ENCODE peak calls at places on chromosomes 12 and 14, in seven cellular contexts. L is heart left ventricle, S is gastrocnemius medialis, V is prostate gland, C is stomach, Q is uterus, P is IMR-90. Z is an unnamed sample.

GRCh38 chr14:24280797-24281460 is 9.5 kb upstream of the RABGGTA start:
- DNase-seq in L (no peak), S (no peak), V (no peak), C (no peak), Q (no peak), P (no peak), Z (no peak)

GRCh38 chr12:14779834-14780233 is 23.4 kb downstream of the WBP11 start:
- DNase-seq in L (no peak), S (no peak), V (no peak), C (no peak), Q (no peak), P (no peak), Z (no peak)

GRCh38 chr14:67485501-67486095 is 2.9 kb downstream of the TMEM229B start:
- DNase-seq in L (no peak), S (no peak), V (no peak), C (no peak), Q (no peak), P (no peak), Z (no peak)

GRCh38 chr12:101924647-101925046 is 47.3 kb downstream of the DRAM1 start:
- DNase-seq in L (no peak), S (no peak), V (no peak), C (no peak), Q (no peak), P (peak; percentile 46), Z (peak; percentile 15)

GRCh38 chr14:55071870-55072640 is 20.6 kb downstream of the MAPK1IP1L start:
- DNase-seq in L (peak; percentile 81), S (no peak), V (no peak), C (no peak), Q (no peak), P (peak; percentile 94), Z (peak; percentile 34)

GRCh38 chr12:2354151-2354991 is 301.6 kb downstream of the CACNA1C start:
- DNase-seq in L (peak; percentile 42), S (peak; percentile 37), V (no peak), C (no peak), Q (no peak), P (no peak), Z (no peak)

GRCh38 chr12:12384601-12385321 is 27.9 kb downstream of the BORCS5 start:
- DNase-seq in L (no peak), S (no peak), V (no peak), C (no peak), Q (no peak), P (no peak), Z (no peak)

GRCh38 chr12:58795825-58796224 is 124.5 kb downstream of the LRIG3 start:
- DNase-seq in L (no peak), S (no peak), V (no peak), C (no peak), Q (no peak), P (no peak), Z (no peak)

GRCh38 chr12:98644433-98644711 is 216 bp downstream of the IKBIP start:
- DNase-seq in L (no peak), S (no peak), V (peak; percentile 37), C (peak; percentile 28), Q (no peak), P (no peak), Z (peak; percentile 29)

GRCh38 chr14:75428230-75429104 is 645 bp downstream of the JDP2 start:
- DNase-seq in L (peak; percentile 73), S (no peak), V (no peak), C (peak; percentile 51), Q (peak; percentile 43), P (no peak), Z (peak; percentile 35)

GRCh38 chr12:54658306-54659264 is 10.4 kb upstream of the DCD start:
- DNase-seq in L (no peak), S (no peak), V (no peak), C (peak; percentile 72), Q (no peak), P (peak; percentile 6), Z (peak; percentile 45)

GRCh38 chr14:56247495-56248087 is 129.4 kb downstream of the PELI2 start:
- DNase-seq in L (no peak), S (no peak), V (no peak), C (no peak), Q (no peak), P (peak; percentile 31), Z (no peak)

GRCh38 chr12:78120866-78121590 is 290.3 kb downstream of the NAV3 start:
- DNase-seq in L (no peak), S (no peak), V (no peak), C (no peak), Q (no peak), P (peak; percentile 52), Z (no peak)

GRCh38 chr12:123675436-123675835 is 4.5 kb downstream of the TCTN2 start:
- DNase-seq in L (no peak), S (no peak), V (no peak), C (no peak), Q (no peak), P (no peak), Z (no peak)

GRCh38 chr12:123671876-123672275 is 963 bp downstream of the TCTN2 start:
- DNase-seq in L (no peak), S (no peak), V (no peak), C (no peak), Q (no peak), P (peak; percentile 71), Z (no peak)

GRCh38 chr12:123667771-123668170 is 3.1 kb upstream of the TCTN2 start:
- DNase-seq in L (no peak), S (no peak), V (no peak), C (no peak), Q (no peak), P (no peak), Z (no peak)

DNA sequence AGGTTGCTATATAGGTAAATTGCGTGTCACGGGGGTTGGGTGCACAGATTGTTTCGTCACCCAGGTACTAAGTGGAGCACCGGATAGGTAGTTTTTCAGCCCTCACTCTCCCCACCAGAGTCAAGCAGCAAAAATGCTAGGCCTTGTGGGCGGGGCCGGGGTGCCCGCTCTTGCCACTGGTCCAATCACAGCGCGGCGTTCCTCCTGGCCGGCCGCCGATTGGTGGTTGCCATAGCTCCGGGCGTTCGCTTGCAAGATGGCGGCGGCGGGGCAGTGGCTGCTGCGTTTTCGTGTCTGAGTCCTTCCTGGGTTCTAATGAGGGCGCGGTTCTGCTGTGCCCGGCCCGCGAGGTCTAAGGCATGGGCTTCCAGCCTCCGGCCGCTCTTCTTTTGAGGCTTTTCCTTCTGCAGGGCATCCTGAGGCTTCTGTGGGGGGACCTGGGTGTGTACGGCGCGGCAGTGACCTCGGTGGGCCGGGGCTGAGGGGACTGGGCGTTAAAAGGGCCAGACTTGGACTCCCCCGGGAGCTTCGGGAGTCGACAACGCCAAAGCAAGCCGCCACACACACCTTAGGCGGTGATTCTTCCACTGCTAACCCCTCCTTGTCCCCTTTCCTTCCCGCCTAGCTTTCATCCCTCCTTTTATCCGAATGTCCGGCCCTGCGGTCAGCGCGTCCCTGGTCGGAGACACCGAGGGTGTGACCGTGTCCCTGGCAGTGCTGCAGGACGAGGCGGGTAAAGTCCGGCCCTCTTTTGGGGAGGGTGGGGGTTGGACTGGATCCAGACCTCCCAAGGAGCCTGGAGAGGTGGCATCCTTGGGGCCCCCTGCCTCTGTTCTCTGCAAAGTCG is at the start of gene TCTN2:
- DNase-seq in L (peak; percentile 96), S (peak; percentile 89), V (peak; percentile 95), C (peak; percentile 97), Q (peak; percentile 94), P (peak; percentile 87), Z (peak; percentile 94)
- TF ChIP-seq POLR2A in L (no peak), S (no peak), V (peak; percentile 24), C (no peak), Q (peak; percentile 23), P (no peak), Z (peak; percentile 46)

GRCh38 chr12:132955933-132956725 is at the start of gene ZNF605:
- DNase-seq in L (peak; percentile 94), S (peak; percentile 70), V (peak; percentile 75), C (peak; percentile 87), Q (peak; percentile 85), P (peak; percentile 89), Z (peak; percentile 73)

GRCh38 chr12:132953771-132954170 is 2.3 kb downstream of the ZNF605 start:
- DNase-seq in L (no peak), S (no peak), V (no peak), C (no peak), Q (no peak), P (no peak), Z (no peak)

GRCh38 chr12:132953163-132953425 is 3.0 kb downstream of the ZNF605 start:
- DNase-seq in L (no peak), S (no peak), V (no peak), C (no peak), Q (no peak), P (no peak), Z (no peak)

GRCh38 chr12:132954471-132955048 is 1.5 kb downstream of the ZNF605 start:
- DNase-seq in L (no peak), S (no peak), V (no peak), C (no peak), Q (no peak), P (no peak), Z (no peak)

DNA sequence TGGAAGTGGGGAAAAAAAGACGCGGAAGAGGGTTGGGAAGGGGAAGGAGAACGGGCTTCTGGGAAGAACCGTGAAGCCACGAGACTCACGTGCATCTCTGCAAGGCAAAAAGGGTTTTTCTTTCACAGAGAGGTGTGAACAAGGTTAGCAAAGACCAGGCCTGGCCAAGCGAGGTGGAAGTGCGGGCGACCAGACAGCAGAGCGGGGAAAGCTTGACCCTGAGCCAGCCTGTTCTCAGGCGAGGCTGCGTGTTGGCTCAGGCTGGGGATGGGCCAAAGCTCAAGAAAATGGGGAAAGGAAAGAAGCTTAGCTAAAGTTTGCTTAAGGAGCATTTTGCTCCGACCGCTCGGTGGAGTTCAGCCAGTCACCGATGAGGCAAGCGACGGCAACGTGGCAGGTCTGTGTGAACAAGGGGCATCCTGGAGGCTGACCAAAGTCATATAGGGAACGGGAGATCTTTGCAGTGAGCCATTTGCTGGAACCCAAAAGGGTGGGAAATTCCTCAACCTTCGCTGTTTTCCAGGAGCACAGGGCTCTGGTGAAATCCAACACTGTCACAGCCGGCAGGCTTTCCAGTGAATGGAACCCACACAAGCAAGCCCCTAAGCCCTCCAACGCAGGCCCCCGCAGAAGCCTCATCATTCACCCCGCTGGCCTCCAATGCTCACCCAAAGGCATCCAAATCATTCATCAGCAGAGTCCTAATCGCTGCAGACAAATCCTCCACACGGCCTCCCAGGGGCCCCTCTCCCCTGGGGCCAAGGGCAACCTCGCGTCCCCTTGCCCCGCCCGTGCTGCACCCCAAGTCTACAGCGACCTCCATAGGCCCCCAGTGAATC is 793 bp downstream of the ZNF605 start:
- DNase-seq in L (peak; percentile 47), S (no peak), V (no peak), C (peak; percentile 28), Q (peak; percentile 31), P (peak; percentile 67), Z (peak; percentile 27)
- TF ChIP-seq POLR2A in L (no peak), S (no peak), V (no peak), C (no peak), Q (no peak), P (peak; percentile 19), Z (no peak)

GRCh38 chr12:124185970-124186686 is 108.8 kb upstream of the RFLNA start:
- DNase-seq in L (no peak), S (no peak), V (peak; percentile 44), C (peak; percentile 64), Q (no peak), P (no peak), Z (no peak)
- TF ChIP-seq POLR2A in L (no peak), S (no peak), V (no peak), C (no peak), Q (no peak), P (no peak), Z (no peak)

DNA sequence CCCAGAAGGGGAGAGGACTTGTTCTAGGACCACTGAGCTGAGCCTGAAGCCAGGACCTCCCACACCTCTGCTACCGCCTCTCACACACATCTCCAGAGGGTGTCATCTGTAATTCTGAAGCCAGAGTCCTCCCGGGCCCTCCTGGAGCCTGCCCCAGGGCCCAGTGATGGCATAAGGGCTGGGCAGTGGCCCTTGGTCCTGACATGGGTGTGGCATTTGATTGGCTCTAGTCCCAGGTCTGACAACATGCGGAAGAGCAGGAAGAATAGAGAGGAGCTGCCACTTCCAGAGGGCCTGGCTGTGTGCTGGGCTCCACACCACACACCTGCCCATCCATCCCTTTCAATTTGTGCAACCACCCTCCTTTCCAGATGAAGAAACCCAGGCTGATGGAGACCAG is 144.3 kb upstream of the GSC start:
- DNase-seq in L (no peak), S (no peak), V (no peak), C (no peak), Q (no peak), P (no peak), Z (no peak)
- TF ChIP-seq POLR2A in L (no peak), S (no peak), V (no peak), C (no peak), Q (no peak), P (no peak), Z (no peak)